ENCODE peak calls at places on chromosomes 3 and 15, in seven cellular contexts. One of them, this sample, is unnamed.

GRCh38 chr15:70196314-70197291 is 98.9 kb upstream of the TLE3 start:
- DNase-seq in occipital lobe: no peak
- DNase-seq in lower leg skin: peak
- DNase-seq in bronchial epithelial cell: peak
- DNase-seq in NCI-H2227 treated with DMSO at 0.1 percent for 48 hours: no peak
- DNase-seq in hepatocyte: peak
- DNase-seq in dermis microvascular lymphatic vessel endothelial cell: peak
- DNase-seq in this sample: peak

GRCh38 chr3:142724682-142725351 is 983 bp downstream of the TRPC1 start:
- DNase-seq in occipital lobe: peak
- DNase-seq in lower leg skin: peak
- DNase-seq in bronchial epithelial cell: peak
- DNase-seq in NCI-H2227 treated with DMSO at 0.1 percent for 48 hours: no peak
- DNase-seq in hepatocyte: peak
- DNase-seq in dermis microvascular lymphatic vessel endothelial cell: peak
- DNase-seq in this sample: no peak

GRCh38 chr3:100563652-100564215 is 45.7 kb upstream of the ADGRG7 start:
- DNase-seq in occipital lobe: no peak
- DNase-seq in lower leg skin: no peak
- DNase-seq in bronchial epithelial cell: no peak
- DNase-seq in NCI-H2227 treated with DMSO at 0.1 percent for 48 hours: no peak
- DNase-seq in hepatocyte: no peak
- DNase-seq in dermis microvascular lymphatic vessel endothelial cell: no peak
- DNase-seq in this sample: no peak

GRCh38 chr15:69414702-69415161 is 583 bp downstream of the KIF23 start:
- DNase-seq in occipital lobe: no peak
- DNase-seq in lower leg skin: no peak
- DNase-seq in bronchial epithelial cell: peak
- DNase-seq in NCI-H2227 treated with DMSO at 0.1 percent for 48 hours: no peak
- DNase-seq in hepatocyte: peak
- DNase-seq in dermis microvascular lymphatic vessel endothelial cell: peak
- DNase-seq in this sample: peak

GRCh38 chr3:105369501-105370371 is 3.0 kb downstream of the ALCAM start:
- DNase-seq in occipital lobe: peak
- DNase-seq in lower leg skin: peak
- DNase-seq in bronchial epithelial cell: peak
- DNase-seq in NCI-H2227 treated with DMSO at 0.1 percent for 48 hours: no peak
- DNase-seq in hepatocyte: peak
- DNase-seq in dermis microvascular lymphatic vessel endothelial cell: peak
- DNase-seq in this sample: peak

GRCh38 chr15:91852741-91853500 is 587 bp upstream of the SLCO3A1 start:
- DNase-seq in occipital lobe: peak
- DNase-seq in lower leg skin: peak
- DNase-seq in bronchial epithelial cell: no peak
- DNase-seq in NCI-H2227 treated with DMSO at 0.1 percent for 48 hours: peak
- DNase-seq in hepatocyte: peak
- DNase-seq in dermis microvascular lymphatic vessel endothelial cell: peak
- DNase-seq in this sample: peak

GRCh38 chr3:8839607-8840325 is 70.4 kb upstream of the OXTR start:
- DNase-seq in occipital lobe: no peak
- DNase-seq in lower leg skin: no peak
- DNase-seq in bronchial epithelial cell: peak
- DNase-seq in NCI-H2227 treated with DMSO at 0.1 percent for 48 hours: no peak
- DNase-seq in hepatocyte: no peak
- DNase-seq in dermis microvascular lymphatic vessel endothelial cell: peak
- DNase-seq in this sample: no peak

GRCh38 chr3:142941373-142942123 is 21.9 kb downstream of the PAQR9 start:
- DNase-seq in occipital lobe: no peak
- DNase-seq in lower leg skin: no peak
- DNase-seq in bronchial epithelial cell: no peak
- DNase-seq in NCI-H2227 treated with DMSO at 0.1 percent for 48 hours: no peak
- DNase-seq in hepatocyte: peak
- DNase-seq in dermis microvascular lymphatic vessel endothelial cell: no peak
- DNase-seq in this sample: no peak

GRCh38 chr3:23159929-23160328 is 43.2 kb upstream of the UBE2E2 start:
- DNase-seq in occipital lobe: no peak
- DNase-seq in lower leg skin: no peak
- DNase-seq in bronchial epithelial cell: peak
- DNase-seq in NCI-H2227 treated with DMSO at 0.1 percent for 48 hours: no peak
- DNase-seq in hepatocyte: no peak
- DNase-seq in dermis microvascular lymphatic vessel endothelial cell: peak
- DNase-seq in this sample: peak

GRCh38 chr3:183285828-183286457 is 32.9 kb downstream of the B3GNT5 start:
- DNase-seq in occipital lobe: peak
- DNase-seq in lower leg skin: peak
- DNase-seq in bronchial epithelial cell: peak
- DNase-seq in NCI-H2227 treated with DMSO at 0.1 percent for 48 hours: peak
- DNase-seq in hepatocyte: peak
- DNase-seq in dermis microvascular lymphatic vessel endothelial cell: peak
- DNase-seq in this sample: peak

GRCh38 chr3:23916152-23916885 is 471 bp downstream of the NKIRAS1 start:
- DNase-seq in occipital lobe: peak
- DNase-seq in lower leg skin: peak
- DNase-seq in bronchial epithelial cell: no peak
- DNase-seq in NCI-H2227 treated with DMSO at 0.1 percent for 48 hours: no peak
- DNase-seq in hepatocyte: no peak
- DNase-seq in dermis microvascular lymphatic vessel endothelial cell: no peak
- DNase-seq in this sample: no peak

GRCh38 chr3:182000454-182000853 is 288.7 kb downstream of the SOX2 start:
- DNase-seq in occipital lobe: no peak
- DNase-seq in lower leg skin: no peak
- DNase-seq in bronchial epithelial cell: no peak
- DNase-seq in NCI-H2227 treated with DMSO at 0.1 percent for 48 hours: peak
- DNase-seq in hepatocyte: no peak
- DNase-seq in dermis microvascular lymphatic vessel endothelial cell: no peak
- DNase-seq in this sample: no peak

GRCh38 chr15:95715919-95716318 is 614.6 kb upstream of the NR2F2 start:
- DNase-seq in occipital lobe: no peak
- DNase-seq in lower leg skin: no peak
- DNase-seq in bronchial epithelial cell: no peak
- DNase-seq in NCI-H2227 treated with DMSO at 0.1 percent for 48 hours: no peak
- DNase-seq in hepatocyte: no peak
- DNase-seq in dermis microvascular lymphatic vessel endothelial cell: no peak
- DNase-seq in this sample: no peak

GRCh38 chr3:68787227-68787626 is 145.1 kb downstream of the TAFA4 start:
- DNase-seq in occipital lobe: no peak
- DNase-seq in lower leg skin: no peak
- DNase-seq in bronchial epithelial cell: no peak
- DNase-seq in NCI-H2227 treated with DMSO at 0.1 percent for 48 hours: no peak
- DNase-seq in hepatocyte: peak
- DNase-seq in dermis microvascular lymphatic vessel endothelial cell: no peak
- DNase-seq in this sample: no peak

This sample was measured in GM04504.